ENCODE peak calls at places on chromosomes 13 and 19, in seven cellular contexts. W, D, H, U, T, Z and K are unnamed samples.

GRCh38 chr19:1591421-1592022 is 1.1 kb downstream of the MBD3 start:
- DNase-seq in W (no peak), D (no peak), H (peak), U (no peak), T (no peak), Z (no peak), K (no peak)

GRCh38 chr13:27791901-27792392 is 336 bp upstream of the GSX1 start:
- DNase-seq in W (no peak), D (no peak), H (no peak), U (no peak), T (no peak), Z (no peak), K (no peak)

GRCh38 chr13:23899555-23899954 is 2.3 kb upstream of the C1QTNF9B start:
- DNase-seq in W (no peak), D (peak), H (peak), U (peak), T (no peak), Z (no peak), K (peak)

GRCh38 chr19:39405930-39406655 is 554 bp upstream of the ZFP36 start:
- DNase-seq in W (no peak), D (no peak), H (no peak), U (no peak), T (no peak), Z (no peak), K (no peak)

GRCh38 chr19:54439174-54439851 is 9.7 kb upstream of the LENG8 start:
- DNase-seq in W (no peak), D (no peak), H (peak), U (no peak), T (no peak), Z (peak), K (peak)

GRCh38 chr13:26726684-26727083 is 33.9 kb downstream of the GPR12 start:
- DNase-seq in W (no peak), D (no peak), H (no peak), U (no peak), T (no peak), Z (no peak), K (no peak)

GRCh38 chr13:92886535-92887098 is 340.0 kb upstream of the GPC6 start:
- DNase-seq in W (no peak), D (no peak), H (no peak), U (no peak), T (no peak), Z (no peak), K (no peak)

GRCh38 chr19:802888-803561 is 5.8 kb downstream of the PTBP1 start:
- DNase-seq in W (peak), D (no peak), H (no peak), U (no peak), T (no peak), Z (no peak), K (no peak)

GRCh38 chr19:16824658-16825311 is 4.4 kb upstream of the SIN3B start:
- DNase-seq in W (no peak), D (no peak), H (peak), U (no peak), T (no peak), Z (no peak), K (no peak)

GRCh38 chr19:47540748-47541147 is 25.9 kb upstream of the NAPA start:
- DNase-seq in W (no peak), D (no peak), H (peak), U (no peak), T (no peak), Z (no peak), K (peak)

GRCh38 chr19:40416918-40417713 is 3.9 kb upstream of the PRX start:
- DNase-seq in W (peak), D (no peak), H (peak), U (peak), T (no peak), Z (no peak), K (peak)

GRCh38 chr13:75913925-75914324 is 277.8 kb downstream of the LMO7 start:
- DNase-seq in W (no peak), D (no peak), H (no peak), U (no peak), T (no peak), Z (no peak), K (no peak)

GRCh38 chr13:41802033-41802683 is 158.8 kb downstream of the VWA8 start:
- DNase-seq in W (no peak), D (no peak), H (no peak), U (no peak), T (no peak), Z (no peak), K (no peak)

GRCh38 chr19:50516456-50516855 is 2.7 kb upstream of the ASPDH start:
- DNase-seq in W (no peak), D (no peak), H (no peak), U (no peak), T (peak), Z (no peak), K (no peak)

GRCh38 chr13:108176685-108177274 is 38.6 kb downstream of the LIG4 start:
- DNase-seq in W (no peak), D (peak), H (peak), U (peak), T (no peak), Z (no peak), K (peak)

GRCh38 chr13:53411443-53411842 is 382.8 kb downstream of the OLFM4 start:
- DNase-seq in W (no peak), D (no peak), H (no peak), U (no peak), T (no peak), Z (no peak), K (no peak)

GRCh38 chr13:33838567-33839131 is 20.7 kb downstream of the RFC3 start:
- DNase-seq in W (no peak), D (no peak), H (peak), U (no peak), T (no peak), Z (no peak), K (no peak)

GRCh38 chr13:96817336-96817941 is 176.8 kb downstream of the OXGR1 start:
- DNase-seq in W (no peak), D (no peak), H (peak), U (no peak), T (no peak), Z (no peak), K (peak)

GRCh38 chr19:9008667-9009066 is 1.5 kb downstream of the MUC16 start:
- DNase-seq in W (no peak), D (no peak), H (no peak), U (peak), T (no peak), Z (no peak), K (no peak)

GRCh38 chr13:36192166-36192565 is 22.2 kb downstream of the SOHLH2 start:
- DNase-seq in W (no peak), D (no peak), H (peak), U (no peak), T (no peak), Z (no peak), K (no peak)

GRCh38 chr19:29514525-29515232 is 11.1 kb upstream of the VSTM2B start:
- DNase-seq in W (no peak), D (no peak), H (no peak), U (no peak), T (peak), Z (no peak), K (no peak)

GRCh38 chr13:114177245-114178010 is 1.6 kb upstream of the CFAP97D2 start:
- DNase-seq in W (no peak), D (no peak), H (no peak), U (no peak), T (no peak), Z (no peak), K (no peak)

GRCh38 chr19:6226012-6226411 is 53.8 kb downstream of the MLLT1 start:
- DNase-seq in W (peak), D (no peak), H (no peak), U (no peak), T (no peak), Z (no peak), K (no peak)

GRCh38 chr19:18789883-18790565 is 1.1 kb downstream of the COMP start:
- DNase-seq in W (no peak), D (no peak), H (peak), U (no peak), T (peak), Z (no peak), K (no peak)

GRCh38 chr19:18098891-18099622 is 1.5 kb downstream of the MAST3 start:
- DNase-seq in W (no peak), D (no peak), H (no peak), U (no peak), T (no peak), Z (peak), K (no peak)

GRCh38 chr19:6062274-6062673 is 48.0 kb downstream of the RFX2 start:
- DNase-seq in W (peak), D (no peak), H (peak), U (no peak), T (peak), Z (no peak), K (no peak)

GRCh38 chr19:2561895-2562294 is 86.0 kb downstream of the GADD45B start:
- DNase-seq in W (no peak), D (no peak), H (no peak), U (no peak), T (peak), Z (no peak), K (no peak)

GRCh38 chr19:9043524-9043923 is 33.3 kb upstream of the MUC16 start:
- DNase-seq in W (no peak), D (no peak), H (no peak), U (peak), T (no peak), Z (no peak), K (no peak)

GRCh38 chr19:23698711-23699520 is 11.9 kb upstream of the ZNF675 start:
- DNase-seq in W (no peak), D (peak), H (no peak), U (no peak), T (no peak), Z (no peak), K (no peak)

GRCh38 chr13:59607780-59608233 is 555.9 kb downstream of the DIAPH3 start:
- DNase-seq in W (no peak), D (no peak), H (no peak), U (no peak), T (no peak), Z (no peak), K (no peak)

GRCh38 chr13:59603646-59604045 is 560.1 kb downstream of the DIAPH3 start:
- DNase-seq in W (no peak), D (no peak), H (no peak), U (no peak), T (no peak), Z (no peak), K (no peak)

GRCh38 chr13:59607172-59607571 is 556.6 kb downstream of the DIAPH3 start:
- DNase-seq in W (no peak), D (no peak), H (no peak), U (no peak), T (no peak), Z (no peak), K (no peak)

DNA sequence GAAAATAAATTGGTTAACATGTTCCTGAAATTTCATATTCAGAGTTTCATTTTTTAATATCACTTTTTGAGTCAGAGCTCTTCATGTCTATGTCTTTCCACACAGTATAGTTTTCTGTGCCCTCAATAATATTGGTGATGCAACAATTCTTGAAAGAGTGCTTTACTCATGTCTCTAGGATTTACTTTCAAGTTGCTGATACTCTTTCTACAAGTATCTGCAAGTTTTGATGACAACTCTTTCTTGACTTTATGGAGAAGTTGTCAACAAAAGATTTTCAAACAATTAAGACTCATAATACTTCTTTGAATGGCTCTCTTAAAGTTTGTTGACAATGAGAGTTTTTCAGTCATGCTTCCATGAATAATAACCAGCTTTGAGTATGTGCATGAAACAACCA is 561.7 kb downstream of the DIAPH3 start:
- DNase-seq in W (no peak), D (no peak), H (peak), U (no peak), T (no peak), Z (no peak), K (no peak)
- H3K27ac ChIP-seq in W (no peak), D (no peak), H (no peak), U (no peak), T (no peak), Z (no peak), K (no peak)

GRCh38 chr19:19823916-19824315 is 2.4 kb upstream of the ZNF506 start:
- DNase-seq in W (no peak), D (no peak), H (no peak), U (no peak), T (no peak), Z (no peak), K (no peak)

GRCh38 chr19:19817357-19817756 is 4.2 kb downstream of the ZNF506 start:
- DNase-seq in W (no peak), D (no peak), H (no peak), U (no peak), T (no peak), Z (no peak), K (no peak)

GRCh38 chr19:19822148-19822429 is 539 bp upstream of the ZNF506 start:
- DNase-seq in W (no peak), D (no peak), H (no peak), U (no peak), T (no peak), Z (no peak), K (no peak)

GRCh38 chr19:19820774-19821315 is 705 bp downstream of the ZNF506 start:
- DNase-seq in W (no peak), D (peak), H (peak), U (no peak), T (no peak), Z (no peak), K (no peak)

GRCh38 chr19:19821366-19822147 is at the start of gene ZNF506:
- DNase-seq in W (peak), D (peak), H (peak), U (peak), T (peak), Z (peak), K (no peak)
- H3K27ac ChIP-seq in W (peak), D (peak), H (peak), U (peak), T (peak), Z (peak), K (no peak)

GRCh38 chr19:58181902-58182576 is 822 bp upstream of the ZNF274 start:
- DNase-seq in W (peak), D (no peak), H (peak), U (peak), T (no peak), Z (no peak), K (peak)
- H3K27ac ChIP-seq in W (peak), D (peak), H (peak), U (peak), T (no peak), Z (peak), K (peak)

DNA sequence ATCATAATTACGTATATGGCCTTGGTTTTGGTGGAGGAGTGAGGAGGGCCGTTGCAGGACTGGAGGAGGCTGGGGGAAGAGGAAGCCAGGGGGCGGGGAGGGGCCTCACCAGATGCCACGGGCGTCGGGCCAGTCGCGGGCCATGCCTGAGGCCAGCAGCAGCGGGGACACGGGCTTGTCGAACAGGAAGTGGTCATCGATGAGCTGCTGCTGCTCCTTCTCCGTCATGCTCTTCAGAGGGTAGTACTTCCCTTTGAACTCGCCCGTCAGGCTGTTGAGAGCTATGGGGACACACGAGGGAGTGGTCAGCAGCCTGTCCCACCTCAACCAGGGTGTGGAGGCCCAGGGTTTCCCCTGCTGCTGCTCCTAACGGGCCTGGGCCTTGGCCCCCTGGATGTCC is 11.0 kb downstream of the CKM start:
- DNase-seq in W (peak), D (no peak), H (no peak), U (no peak), T (no peak), Z (no peak), K (peak)
- H3K27ac ChIP-seq in W (peak), D (no peak), H (no peak), U (no peak), T (no peak), Z (no peak), K (no peak)

GRCh38 chr13:45341034-45341798 is at the start of gene TPT1:
- DNase-seq in W (peak), D (peak), H (peak), U (peak), T (peak), Z (peak), K (peak)

GRCh38 chr13:45339399-45339798 is 1.6 kb downstream of the TPT1 start:
- DNase-seq in W (no peak), D (no peak), H (no peak), U (no peak), T (no peak), Z (no peak), K (no peak)

GRCh38 chr13:45339867-45340266 is 1.1 kb downstream of the TPT1 start:
- DNase-seq in W (no peak), D (no peak), H (no peak), U (no peak), T (no peak), Z (no peak), K (no peak)

GRCh38 chr13:45340422-45341033 is 455 bp downstream of the TPT1 start:
- DNase-seq in W (peak), D (peak), H (peak), U (peak), T (peak), Z (peak), K (peak)

DNA sequence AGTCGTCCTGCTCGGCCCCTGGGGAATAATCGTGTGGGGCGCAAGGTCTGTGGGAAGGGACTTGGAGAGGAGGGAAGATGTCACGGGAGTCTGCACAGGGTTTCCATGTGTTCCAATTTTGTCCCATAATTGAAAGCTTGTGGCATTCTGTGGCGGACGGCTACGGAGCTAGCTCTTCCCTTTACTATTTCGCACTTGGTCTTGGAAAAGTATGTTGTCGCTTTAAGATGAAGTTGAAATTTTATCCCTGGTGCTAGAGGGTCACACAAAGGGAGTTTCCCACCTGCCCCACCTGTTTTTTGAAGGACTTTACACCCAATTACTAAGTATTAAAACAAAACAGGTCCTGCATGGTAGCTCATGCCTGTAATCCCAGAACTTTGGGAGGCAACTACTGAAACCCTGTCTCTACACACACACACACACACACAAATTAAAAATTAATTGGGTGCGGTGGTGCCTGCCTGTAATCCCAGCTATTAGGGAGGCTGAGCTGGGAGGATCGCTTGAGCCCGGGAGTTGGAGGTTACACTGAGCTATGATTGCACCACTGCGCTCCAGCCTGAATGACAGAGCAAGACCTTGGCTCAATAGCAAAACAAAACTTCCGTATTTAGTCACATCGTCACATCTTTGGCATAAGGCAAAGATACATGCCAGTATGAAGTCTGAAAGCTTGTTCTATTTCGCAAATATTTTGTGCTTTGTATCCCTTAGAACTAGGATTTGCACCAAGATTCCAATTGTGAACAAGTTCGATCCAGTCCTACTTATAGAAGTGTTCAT is 1.0 kb upstream of the TPT1 start:
- DNase-seq in W (peak), D (no peak), H (peak), U (no peak), T (peak), Z (no peak), K (no peak)
- H3K27ac ChIP-seq in W (peak), D (peak), H (peak), U (peak), T (peak), Z (peak), K (peak)

GRCh38 chr13:44819245-44819644 is 170.0 kb downstream of the NUFIP1 start:
- DNase-seq in W (no peak), D (peak), H (peak), U (peak), T (no peak), Z (no peak), K (peak)

GRCh38 chr13:44819762-44820161 is 169.5 kb downstream of the NUFIP1 start:
- DNase-seq in W (no peak), D (no peak), H (no peak), U (no peak), T (no peak), Z (no peak), K (no peak)

GRCh38 chr13:44818016-44818415 is 171.3 kb downstream of the NUFIP1 start:
- DNase-seq in W (no peak), D (no peak), H (no peak), U (no peak), T (no peak), Z (no peak), K (no peak)

GRCh38 chr13:44816701-44817684 is 172.3 kb downstream of the NUFIP1 start:
- DNase-seq in W (no peak), D (peak), H (peak), U (peak), T (no peak), Z (no peak), K (no peak)

DNA sequence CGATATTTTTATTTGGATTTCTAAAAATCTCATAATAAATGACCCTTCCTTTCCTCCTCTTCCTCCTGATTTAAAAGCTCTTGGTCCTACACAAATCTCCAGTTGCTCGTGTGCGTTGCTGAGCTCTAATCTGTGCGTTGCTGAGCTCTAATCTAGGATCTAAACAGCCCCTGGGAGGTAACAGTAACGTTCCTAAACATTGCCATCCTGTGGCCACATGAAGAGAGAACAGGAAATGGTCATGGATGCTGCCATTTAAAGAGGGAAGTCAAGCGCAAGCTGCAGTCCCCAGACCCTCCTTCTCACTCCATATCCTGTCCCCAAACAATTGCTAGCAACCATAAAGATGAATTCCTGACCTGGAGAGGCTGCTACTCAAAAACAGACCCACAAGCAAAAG is 170.8 kb downstream of the NUFIP1 start:
- DNase-seq in W (no peak), D (peak), H (peak), U (no peak), T (no peak), Z (no peak), K (peak)
- H3K27ac ChIP-seq in W (no peak), D (no peak), H (no peak), U (peak), T (no peak), Z (no peak), K (no peak)

GRCh38 chr19:32397736-32398135 is 7.8 kb upstream of the DPY19L3 start:
- DNase-seq in W (no peak), D (no peak), H (peak), U (peak), T (no peak), Z (no peak), K (peak)
- H3K27ac ChIP-seq in W (no peak), D (peak), H (peak), U (no peak), T (no peak), Z (no peak), K (no peak)

GRCh38 chr19:10927691-10928562 is 512 bp downstream of the YIPF2 start:
- DNase-seq in W (no peak), D (no peak), H (no peak), U (no peak), T (no peak), Z (no peak), K (no peak)
- H3K27ac ChIP-seq in W (peak), D (peak), H (no peak), U (no peak), T (no peak), Z (peak), K (peak)

GRCh38 chr13:110305949-110306339 is 1.0 kb downstream of the COL4A1 start:
- DNase-seq in W (no peak), D (no peak), H (peak), U (no peak), T (no peak), Z (no peak), K (no peak)

GRCh38 chr13:110307697-110308376 is 753 bp downstream of the COL4A2 start:
- DNase-seq in W (no peak), D (no peak), H (peak), U (no peak), T (no peak), Z (no peak), K (no peak)

GRCh38 chr13:110306960-110307696 is at the start of the genes COL4A1 and COL4A2:
- DNase-seq in W (peak), D (peak), H (peak), U (no peak), T (peak), Z (peak), K (no peak)

GRCh38 chr13:110305544-110305943 is 1.4 kb downstream of the COL4A1 start:
- DNase-seq in W (no peak), D (no peak), H (no peak), U (no peak), T (no peak), Z (no peak), K (no peak)

GRCh38 chr13:110306340-110306959 is 507 bp downstream of the COL4A1 start:
- DNase-seq in W (no peak), D (no peak), H (peak), U (no peak), T (no peak), Z (no peak), K (no peak)
- H3K27ac ChIP-seq in W (peak), D (peak), H (peak), U (no peak), T (peak), Z (no peak), K (no peak)